ENCODE peak calls at places on chromosomes 2 and 18, in nine cellular contexts. K, J, H, Q, Y, D, W, S and B are unnamed samples.

GRCh38 chr2:33529771-33530481 is 53.5 kb downstream of the RASGRP3 start:
- DNase-seq in D (no peak), K (no peak), S (peak; percentile 36), W (no peak), H (no peak), Q (no peak), Y (no peak), J (no peak), B (no peak)

GRCh38 chr2:1136807-1137663 is 186.4 kb downstream of the SNTG2 start:
- DNase-seq in Q (no peak), W (no peak), S (no peak), D (no peak), Y (no peak), K (no peak), H (no peak), J (no peak), B (no peak)

GRCh38 chr2:172467382-172467781 is 40.0 kb downstream of the ITGA6 start:
- DNase-seq in Q (no peak), Y (no peak), W (no peak), H (no peak), K (no peak), S (no peak), D (no peak), J (no peak), B (peak; percentile 12)

GRCh38 chr2:240432430-240432819 is 3.0 kb upstream of the GPC1 start:
- DNase-seq in H (no peak), Q (no peak), K (no peak), D (no peak), S (no peak), J (peak; percentile 6), Y (peak; percentile 43), W (no peak), B (no peak)

GRCh38 chr18:47262397-47263196 is 11.1 kb upstream of the SKOR2 start:
- DNase-seq in S (no peak), H (no peak), Q (no peak), W (no peak), Y (no peak), J (no peak), D (no peak), K (no peak), B (no peak)

GRCh38 chr2:40361478-40361877 is 90.4 kb downstream of the SLC8A1 start:
- DNase-seq in Q (no peak), K (no peak), W (no peak), H (no peak), S (no peak), D (no peak), Y (no peak), J (no peak), B (no peak)

GRCh38 chr2:2665834-2666133 is 334.7 kb upstream of the MYT1L start:
- DNase-seq in H (peak; percentile 7), W (no peak), Y (no peak), D (no peak), Q (no peak), J (no peak), K (no peak), S (no peak), B (no peak)

GRCh38 chr2:23460228-23460627 is 75.2 kb downstream of the KLHL29 start:
- DNase-seq in Q (no peak), D (peak; percentile 13), W (no peak), H (no peak), Y (no peak), S (no peak), K (no peak), J (no peak), B (no peak)

GRCh38 chr2:234478121-234478858 is 18.6 kb downstream of the ARL4C start:
- DNase-seq in D (no peak), J (no peak), Q (no peak), K (no peak), H (no peak), Y (no peak), W (no peak), S (peak; percentile 28), B (no peak)

GRCh38 chr2:218663901-218664300 is 4.4 kb downstream of the BCS1L start:
- DNase-seq in J (no peak), S (no peak), K (no peak), W (peak; percentile 47), Q (no peak), D (no peak), H (no peak), Y (no peak), B (no peak)

GRCh38 chr2:18474690-18475089 is 85.8 kb downstream of the RDH14 start:
- DNase-seq in S (no peak), J (no peak), D (no peak), W (no peak), Q (no peak), K (no peak), H (no peak), Y (no peak), B (no peak)

GRCh38 chr2:201270293-201271001 is 10.1 kb downstream of the CASP8 start:
- DNase-seq in K (no peak), Q (no peak), J (no peak), S (no peak), W (no peak), D (no peak), Y (no peak), H (no peak), B (no peak)

GRCh38 chr2:241914542-241914941 is 45.0 kb downstream of the RTP5 start:
- DNase-seq in J (peak; percentile 13), Y (peak; percentile 55), K (no peak), H (no peak), D (no peak), S (no peak), W (no peak), Q (no peak), B (no peak)

GRCh38 chr2:62344472-62344871 is 148.6 kb downstream of the B3GNT2 start:
- DNase-seq in W (no peak), Y (no peak), Q (no peak), S (no peak), J (peak; percentile 38), D (no peak), K (no peak), H (no peak), B (no peak)

GRCh38 chr2:18630941-18631340 is 41.6 kb upstream of the NT5C1B start:
- DNase-seq in S (no peak), K (no peak), J (no peak), Y (no peak), H (no peak), W (no peak), Q (no peak), D (no peak), B (no peak)

GRCh38 chr2:159035790-159036411 is 67.5 kb downstream of the TANC1 start:
- DNase-seq in W (no peak), H (peak; percentile 53), S (peak; percentile 83), Q (peak; percentile 26), K (no peak), D (peak; percentile 62), J (peak; percentile 29), Y (no peak), B (peak; percentile 7)

GRCh38 chr2:44087037-44087713 is 81.5 kb upstream of the PPM1B start:
- DNase-seq in S (peak; percentile 92), H (peak; percentile 90), Q (peak; percentile 91), D (peak; percentile 68), K (peak; percentile 77), J (peak; percentile 90), W (peak; percentile 90), Y (peak; percentile 91), B (peak; percentile 87)

DNA sequence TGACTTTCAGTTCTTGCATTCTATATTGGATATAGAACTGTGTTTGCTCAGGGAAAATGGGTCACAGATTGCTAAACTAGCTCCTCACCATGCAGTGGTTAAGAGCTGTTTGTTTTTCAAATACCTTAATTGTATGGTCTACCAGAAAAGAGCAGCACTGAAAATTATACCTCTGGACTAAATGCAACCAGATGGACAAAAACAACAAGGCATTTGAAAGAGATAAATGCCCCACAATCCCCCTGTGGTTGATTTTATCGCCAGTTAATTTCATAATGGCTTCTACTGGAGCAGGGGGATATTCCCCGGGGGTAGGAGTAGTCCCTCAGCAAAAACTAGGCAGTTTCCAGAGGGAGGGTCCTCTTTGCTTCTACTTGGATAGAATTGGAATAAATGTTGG is 267.9 kb upstream of the TNP1 start:
- DNase-seq in Q (no peak), W (no peak), S (no peak), K (no peak), J (no peak), H (no peak), Y (no peak), D (no peak), B (peak; percentile 79)
- H3K36me3 ChIP-seq in Q (no peaks in the 10 kb centered on the region), W (no peaks in the 10 kb centered on the region), S (no peaks in the 10 kb centered on the region), K (no peaks in the 10 kb centered on the region), J (no peaks in the 10 kb centered on the region), H (no peaks in the 10 kb centered on the region), Y (no peaks in the 10 kb centered on the region), D (no peaks in the 10 kb centered on the region), B (no peaks in the 10 kb centered on the region)

DNA sequence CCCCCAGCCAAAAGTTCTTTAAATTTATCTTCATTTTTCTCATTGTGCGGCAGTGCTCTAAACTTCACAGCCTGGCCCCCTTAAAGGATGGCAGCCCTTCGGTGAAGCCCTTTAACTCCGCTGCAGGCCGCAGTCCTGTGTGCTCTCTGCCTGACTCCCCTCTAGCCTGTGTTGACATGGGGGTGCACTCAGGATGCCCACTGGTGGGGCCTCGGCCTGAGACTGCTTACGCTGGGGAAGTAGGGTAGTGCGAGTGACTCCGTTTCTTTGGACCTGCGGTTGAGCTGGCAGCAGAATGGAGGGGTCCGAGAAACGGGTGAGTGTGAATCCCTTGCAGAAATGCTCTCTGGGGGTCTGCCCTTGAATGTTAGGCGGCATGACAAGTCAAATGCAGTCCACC is 5.6 kb downstream of the RAB12 start:
- DNase-seq in J (no peak), D (no peak), W (no peak), Y (no peak), K (no peak), Q (no peak), H (no peak), S (no peak), B (no peak)
- H3K4me1 ChIP-seq in J (peaks cover 9% of the 10 kb centered on the region), D (peaks cover 10% of the 10 kb centered on the region), W (peaks cover 63% of the 10 kb centered on the region), Y (peaks cover 47% of the 10 kb centered on the region), K (peaks cover 7% of the 10 kb centered on the region), Q (peaks cover 24% of the 10 kb centered on the region), H (no peaks in the 10 kb centered on the region), S (peaks cover 34% of the 10 kb centered on the region), B (no peaks in the 10 kb centered on the region)

DNA sequence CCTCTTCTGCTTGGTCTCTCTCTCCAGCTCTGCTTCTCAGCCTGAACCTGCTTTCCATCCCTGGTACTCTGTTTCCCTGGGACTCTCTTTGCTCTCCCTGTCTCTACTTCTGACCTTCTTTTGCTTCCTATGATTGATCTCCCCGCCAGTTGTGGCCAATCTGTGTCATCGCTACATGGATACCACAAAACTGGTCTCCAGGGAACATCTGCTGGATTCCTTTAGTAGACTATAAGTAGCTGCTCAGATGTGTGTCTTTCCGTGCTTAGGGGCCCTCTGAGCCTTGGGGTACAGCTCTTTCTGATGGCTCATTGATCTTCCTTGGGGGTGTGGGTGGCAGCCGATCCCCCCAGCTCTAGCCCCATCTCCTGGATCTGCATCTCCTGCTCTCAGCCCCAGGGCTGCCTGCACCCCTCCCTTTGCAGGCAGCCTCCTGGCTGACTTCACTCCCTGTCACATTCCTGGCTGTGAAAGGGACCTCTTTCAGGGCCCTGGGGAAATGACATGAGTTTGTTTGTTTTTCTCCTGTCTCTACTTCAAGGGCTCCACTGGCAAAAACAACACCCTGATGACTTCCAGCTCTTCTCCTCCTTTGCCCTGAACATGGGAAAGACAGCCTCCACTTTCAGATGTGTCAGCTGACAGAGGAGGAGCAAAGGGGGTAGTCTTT is 333.7 kb downstream of the CYP26B1 start:
- DNase-seq in W (no peak), S (no peak), Y (no peak), H (no peak), D (no peak), K (no peak), J (no peak), Q (no peak), B (no peak)
- H3K9me3 ChIP-seq in W (no peaks in the 10 kb centered on the region), S (no peaks in the 10 kb centered on the region), Y (no peaks in the 10 kb centered on the region), H (no peaks in the 10 kb centered on the region), D (no peaks in the 10 kb centered on the region), K (no peaks in the 10 kb centered on the region), J (no peaks in the 10 kb centered on the region), Q (no peaks in the 10 kb centered on the region), B (no peaks in the 10 kb centered on the region)

GRCh38 chr2:85545780-85546240 is 6.8 kb downstream of the MAT2A start:
- DNase-seq in D (peak; percentile 43), H (no peak), S (no peak), Y (no peak), W (no peak), Q (peak; percentile 37), K (no peak), J (no peak), B (no peak)
- H3K36me3 ChIP-seq in D (peaks cover 32% of the 10 kb centered on the region), H (no peaks in the 10 kb centered on the region), S (peaks cover 17% of the 10 kb centered on the region), Y (peaks cover 99% of the 10 kb centered on the region), W (peaks cover 81% of the 10 kb centered on the region), Q (peaks cover 36% of the 10 kb centered on the region), K (peaks cover 92% of the 10 kb centered on the region), J (peaks cover 48% of the 10 kb centered on the region), B (peaks cover 51% of the 10 kb centered on the region)